ENCODE peak calls at places on chromosomes 4 and X, in ten cellular contexts. F, G, M, K, Y, V, R, T, N and D are unnamed samples.

GRCh38 chrX:30060718-30061117 is 154.6 kb upstream of the MAGEB2 start:
- DNase-seq in F (no peak), G (no peak), M (no peak), K (no peak), Y (no peak), V (no peak), R (no peak), T (peak; percentile 1), N (no peak), D (no peak)

GRCh38 chr4:159229164-159229563 is 126.3 kb downstream of the RAPGEF2 start:
- DNase-seq in F (no peak), G (no peak), M (no peak), K (no peak), Y (peak; percentile 77), V (no peak), R (no peak), T (peak; percentile 74), N (peak; percentile 35), D (peak; percentile 19)

GRCh38 chrX:91414710-91415109 is 19.9 kb upstream of the PABPC5 start:
- DNase-seq in F (no peak), G (no peak), M (no peak), K (no peak), Y (no peak), V (no peak), R (no peak), T (no peak), N (no peak), D (no peak)

GRCh38 chr4:56302775-56303174 is 84.5 kb downstream of the AASDH start:
- DNase-seq in F (no peak), G (no peak), M (no peak), K (no peak), Y (no peak), V (no peak), R (no peak), T (no peak), N (no peak), D (no peak)

GRCh38 chr4:19987746-19988145 is 264.0 kb upstream of the SLIT2 start:
- DNase-seq in F (no peak), G (no peak), M (no peak), K (no peak), Y (peak; percentile 19), V (no peak), R (no peak), T (peak; percentile 83), N (peak; percentile 28), D (peak; percentile 52)

GRCh38 chr4:134777626-134778025 is 576.0 kb upstream of the PABPC4L start:
- DNase-seq in F (no peak), G (no peak), M (no peak), K (no peak), Y (no peak), V (no peak), R (no peak), T (peak; percentile 5), N (no peak), D (no peak)

GRCh38 chr4:15398732-15399131 is 29.1 kb upstream of the C1QTNF7 start:
- DNase-seq in F (no peak), G (no peak), M (no peak), K (no peak), Y (no peak), V (no peak), R (no peak), T (no peak), N (no peak), D (no peak)

GRCh38 chr4:168710353-168710946 is 213.6 kb downstream of the PALLD start:
- DNase-seq in F (no peak), G (no peak), M (no peak), K (no peak), Y (no peak), V (no peak), R (no peak), T (peak; percentile 85), N (no peak), D (peak; percentile 47)

GRCh38 chr4:185217390-185217985 is 8.1 kb downstream of the SNX25 start:
- DNase-seq in F (no peak), G (no peak), M (no peak), K (no peak), Y (no peak), V (no peak), R (no peak), T (no peak), N (no peak), D (no peak)

GRCh38 chr4:81523672-81524436 is 52.1 kb upstream of the RASGEF1B start:
- DNase-seq in F (no peak), G (no peak), M (no peak), K (no peak), Y (no peak), V (no peak), R (no peak), T (no peak), N (no peak), D (no peak)

GRCh38 chr4:69781458-69782418 is 21.3 kb upstream of the SULT1B1 start:
- DNase-seq in F (no peak), G (no peak), M (no peak), K (no peak), Y (no peak), V (no peak), R (no peak), T (no peak), N (no peak), D (no peak)

GRCh38 chrX:34275710-34276109 is 143.6 kb upstream of the FAM47A start:
- DNase-seq in F (no peak), G (no peak), M (no peak), K (no peak), Y (no peak), V (no peak), R (no peak), T (no peak), N (no peak), D (no peak)

GRCh38 chr4:177155454-177155853 is 154.2 kb upstream of the NEIL3 start:
- DNase-seq in F (no peak), G (no peak), M (no peak), K (no peak), Y (no peak), V (no peak), R (no peak), T (no peak), N (no peak), D (no peak)

GRCh38 chr4:55736605-55737183 is 82.9 kb upstream of the EXOC1L start:
- DNase-seq in F (no peak), G (no peak), M (no peak), K (no peak), Y (no peak), V (no peak), R (no peak), T (peak; percentile 20), N (no peak), D (no peak)

GRCh38 chrX:154458954-154459829 is 1.1 kb downstream of the PLXNA3 start:
- DNase-seq in F (no peak), G (no peak), M (peak; percentile 88), K (peak; percentile 65), Y (no peak), V (no peak), R (no peak), T (no peak), N (no peak), D (no peak)

GRCh38 chr4:8726344-8726851 is 133.8 kb downstream of the CPZ start:
- DNase-seq in F (peak; percentile 32), G (peak; percentile 46), M (no peak), K (no peak), Y (no peak), V (no peak), R (no peak), T (no peak), N (no peak), D (no peak)

GRCh38 chr4:109302366-109303140 is at the start of gene COL25A1:
- DNase-seq in F (peak; percentile 75), G (no peak), M (peak; percentile 72), K (peak; percentile 70), Y (no peak), V (peak; percentile 8), R (peak; percentile 32), T (peak; percentile 49), N (no peak), D (no peak)
- H3K4me3 ChIP-seq in F (peak within 1 kb of the TSS; percentile 58), G (peak within 1 kb of the TSS; percentile 88), M (peak within 1 kb of the TSS; percentile 54), K (peak within 1 kb of the TSS; percentile 40), Y (peak within 1 kb of the TSS; percentile 66), V (no peak within 1 kb of the TSS), R (peak within 1 kb of the TSS; percentile 73), T (peak within 1 kb of the TSS; percentile 51), N (peak within 1 kb of the TSS; percentile 36), D (peak within 1 kb of the TSS; percentile 44)

DNA sequence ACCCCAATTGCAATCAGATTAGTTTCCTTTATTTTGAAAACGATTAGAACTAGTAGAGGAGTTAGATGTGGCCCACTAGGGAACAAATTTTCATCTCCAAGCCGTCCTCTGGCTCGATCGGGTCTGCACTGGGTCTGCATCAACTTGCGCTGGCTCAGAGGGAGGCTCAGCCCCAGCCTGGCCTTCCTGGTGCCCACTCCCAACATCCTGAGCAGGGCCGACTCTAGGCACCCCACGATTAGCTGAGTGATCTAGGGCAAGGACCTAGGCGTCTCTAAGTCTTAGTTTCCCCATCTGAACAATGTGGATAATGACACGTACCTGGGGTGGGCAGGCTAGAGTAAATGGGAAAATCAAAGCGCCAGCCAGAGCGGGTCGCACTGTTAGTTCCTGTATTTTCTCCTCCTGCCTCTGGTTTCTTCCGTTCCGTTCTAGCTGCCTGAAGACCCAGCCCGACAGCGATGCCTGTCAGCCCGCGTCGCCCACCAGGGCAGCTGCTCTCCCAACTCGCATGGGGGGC is 7.7 kb upstream of the HAND2 start:
- DNase-seq in F (no peak), G (no peak), M (no peak), K (no peak), Y (no peak), V (no peak), R (no peak), T (no peak), N (no peak), D (no peak)
- H3K4me3 ChIP-seq in F (peak overlapping the region; percentile 35), G (peak overlapping the region; percentile 71), M (peak overlapping the region; percentile 56), K (peak overlapping the region; percentile 25), Y (peak overlapping the region; percentile 46), V (no peak overlapping the region), R (peak overlapping the region; percentile 52), T (no peak overlapping the region), N (peak overlapping the region; percentile 36), D (no peak overlapping the region)

DNA sequence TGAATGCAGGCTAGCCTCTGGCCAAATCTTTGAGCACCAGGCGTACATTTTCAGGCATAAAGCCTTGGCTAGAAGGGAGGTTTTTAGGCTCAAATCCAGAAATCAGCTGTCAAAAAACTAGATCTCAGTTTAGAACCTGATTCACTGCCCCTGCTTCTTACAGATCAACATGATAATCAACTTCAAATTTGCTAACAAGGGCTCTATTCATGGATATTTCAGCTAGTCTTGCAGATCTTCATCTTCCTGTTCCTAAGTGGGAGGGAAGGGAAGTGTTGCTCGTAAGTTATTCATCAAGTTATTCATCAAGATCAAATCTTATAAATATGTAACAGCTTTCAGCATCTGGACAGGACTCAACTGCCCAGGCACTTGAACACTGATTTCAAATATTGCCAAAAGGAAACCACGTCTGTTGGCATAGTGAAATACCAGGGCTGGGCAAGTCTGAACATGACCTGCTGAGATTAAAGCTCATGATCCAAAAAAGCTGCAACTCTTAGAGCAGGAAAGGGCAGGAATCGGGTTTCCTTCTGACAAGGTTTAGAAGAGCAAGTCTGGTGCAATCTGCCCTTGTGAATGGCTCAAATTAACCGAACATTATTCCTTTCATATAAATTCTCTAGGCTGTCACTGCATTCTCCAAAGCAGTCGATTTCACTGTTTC is 200.3 kb downstream of the PDGFC start:
- DNase-seq in F (no peak), G (no peak), M (peak; percentile 65), K (no peak), Y (no peak), V (no peak), R (no peak), T (peak; percentile 78), N (no peak), D (peak; percentile 92)
- H3K4me3 ChIP-seq in F (peak overlapping the region; percentile 3), G (peak overlapping the region; percentile 48), M (peak overlapping the region; percentile 33), K (no peak overlapping the region), Y (no peak overlapping the region), V (no peak overlapping the region), R (peak overlapping the region; percentile 50), T (no peak overlapping the region), N (no peak overlapping the region), D (no peak overlapping the region)

GRCh38 chr4:2842667-2843022 is 999 bp upstream of the ADD1 start:
- DNase-seq in F (no peak), G (no peak), M (no peak), K (no peak), Y (no peak), V (no peak), R (no peak), T (no peak), N (no peak), D (no peak)
- H3K4me3 ChIP-seq in F (peak overlapping the region; percentile 82), G (peak overlapping the region; percentile 90), M (peak overlapping the region; percentile 92), K (peak overlapping the region; percentile 86), Y (peak overlapping the region; percentile 85), V (peak overlapping the region; percentile 96), R (peak overlapping the region; percentile 81), T (peak overlapping the region; percentile 77), N (peak overlapping the region; percentile 89), D (peak overlapping the region; percentile 75)